ENCODE peak calls at places on chromosome 21, in six cellular contexts. One of them, this sample, is unnamed.

GRCh38 chr21:32587651-32588050 is 2.3 kb upstream of the TCP10L start:
- DNase-seq in effector CD4-positive, alpha-beta T cell: no peak
- DNase-seq in substantia nigra: no peak
- DNase-seq in activated naive CD8-positive, alpha-beta T cell treated with anti-CD3 and anti-CD28 coated beads, Interleukin-2, amount 10 ng/mL, durations not matched to agents 7 days and 5 days: no peak
- DNase-seq in mesenteric fat pad: no peak
- DNase-seq in stimulated activated effector memory CD8-positive, alpha-beta T cell treated with anti-CD3 and anti-CD28 coated beads, Interleukin-12 subunit alpha, Interleukin-12 subunit beta, amount 100 ng/mL, for 72 hours: no peak
- DNase-seq in this sample: no peak

GRCh38 chr21:31873275-31873695 is 465 bp downstream of the HUNK start:
- DNase-seq in activated naive CD8-positive, alpha-beta T cell treated with anti-CD3 and anti-CD28 coated beads, Interleukin-2, amount 10 ng/mL, durations not matched to agents 7 days and 5 days: peak; percentile 61
- DNase-seq in mesenteric fat pad: peak; percentile 84
- DNase-seq in stimulated activated effector memory CD8-positive, alpha-beta T cell treated with anti-CD3 and anti-CD28 coated beads, Interleukin-12 subunit alpha, Interleukin-12 subunit beta, amount 100 ng/mL, for 72 hours: no peak
- DNase-seq in effector CD4-positive, alpha-beta T cell: no peak
- DNase-seq in substantia nigra: no peak
- DNase-seq in this sample: no peak

GRCh38 chr21:42782723-42783247 is 96.6 kb downstream of the WDR4 start:
- DNase-seq in effector CD4-positive, alpha-beta T cell: no peak
- DNase-seq in stimulated activated effector memory CD8-positive, alpha-beta T cell treated with anti-CD3 and anti-CD28 coated beads, Interleukin-12 subunit alpha, Interleukin-12 subunit beta, amount 100 ng/mL, for 72 hours: no peak
- DNase-seq in substantia nigra: no peak
- DNase-seq in mesenteric fat pad: no peak
- DNase-seq in activated naive CD8-positive, alpha-beta T cell treated with anti-CD3 and anti-CD28 coated beads, Interleukin-2, amount 10 ng/mL, durations not matched to agents 7 days and 5 days: no peak
- DNase-seq in this sample: no peak

GRCh38 chr21:31908106-31909031 is 35.5 kb downstream of the HUNK start:
- DNase-seq in mesenteric fat pad: peak; percentile 65
- DNase-seq in activated naive CD8-positive, alpha-beta T cell treated with anti-CD3 and anti-CD28 coated beads, Interleukin-2, amount 10 ng/mL, durations not matched to agents 7 days and 5 days: no peak
- DNase-seq in stimulated activated effector memory CD8-positive, alpha-beta T cell treated with anti-CD3 and anti-CD28 coated beads, Interleukin-12 subunit alpha, Interleukin-12 subunit beta, amount 100 ng/mL, for 72 hours: no peak
- DNase-seq in effector CD4-positive, alpha-beta T cell: no peak
- DNase-seq in substantia nigra: no peak
- DNase-seq in this sample: no peak

GRCh38 chr21:40841524-40842196 is 5.3 kb downstream of the DSCAM start:
- DNase-seq in substantia nigra: peak; percentile 41
- DNase-seq in mesenteric fat pad: no peak
- DNase-seq in effector CD4-positive, alpha-beta T cell: no peak
- DNase-seq in stimulated activated effector memory CD8-positive, alpha-beta T cell treated with anti-CD3 and anti-CD28 coated beads, Interleukin-12 subunit alpha, Interleukin-12 subunit beta, amount 100 ng/mL, for 72 hours: no peak
- DNase-seq in activated naive CD8-positive, alpha-beta T cell treated with anti-CD3 and anti-CD28 coated beads, Interleukin-2, amount 10 ng/mL, durations not matched to agents 7 days and 5 days: no peak
- DNase-seq in this sample: no peak

GRCh38 chr21:43974791-43975468 is 37.2 kb upstream of the TRAPPC10 start:
- DNase-seq in substantia nigra: no peak
- DNase-seq in mesenteric fat pad: no peak
- DNase-seq in effector CD4-positive, alpha-beta T cell: no peak
- DNase-seq in stimulated activated effector memory CD8-positive, alpha-beta T cell treated with anti-CD3 and anti-CD28 coated beads, Interleukin-12 subunit alpha, Interleukin-12 subunit beta, amount 100 ng/mL, for 72 hours: no peak
- DNase-seq in activated naive CD8-positive, alpha-beta T cell treated with anti-CD3 and anti-CD28 coated beads, Interleukin-2, amount 10 ng/mL, durations not matched to agents 7 days and 5 days: no peak
- DNase-seq in this sample: no peak

GRCh38 chr21:26093094-26093493 is 77.5 kb downstream of the APP start:
- DNase-seq in substantia nigra: no peak
- DNase-seq in stimulated activated effector memory CD8-positive, alpha-beta T cell treated with anti-CD3 and anti-CD28 coated beads, Interleukin-12 subunit alpha, Interleukin-12 subunit beta, amount 100 ng/mL, for 72 hours: no peak
- DNase-seq in effector CD4-positive, alpha-beta T cell: no peak
- DNase-seq in activated naive CD8-positive, alpha-beta T cell treated with anti-CD3 and anti-CD28 coated beads, Interleukin-2, amount 10 ng/mL, durations not matched to agents 7 days and 5 days: no peak
- DNase-seq in mesenteric fat pad: no peak
- DNase-seq in this sample: no peak

GRCh38 chr21:35614412-35614901 is 445.9 kb downstream of the SETD4 start:
- DNase-seq in substantia nigra: no peak
- DNase-seq in stimulated activated effector memory CD8-positive, alpha-beta T cell treated with anti-CD3 and anti-CD28 coated beads, Interleukin-12 subunit alpha, Interleukin-12 subunit beta, amount 100 ng/mL, for 72 hours: no peak
- DNase-seq in activated naive CD8-positive, alpha-beta T cell treated with anti-CD3 and anti-CD28 coated beads, Interleukin-2, amount 10 ng/mL, durations not matched to agents 7 days and 5 days: no peak
- DNase-seq in mesenteric fat pad: no peak
- DNase-seq in effector CD4-positive, alpha-beta T cell: no peak
- DNase-seq in this sample: no peak

GRCh38 chr21:25691931-25692330 is 42.8 kb downstream of the ATP5PF start:
- DNase-seq in activated naive CD8-positive, alpha-beta T cell treated with anti-CD3 and anti-CD28 coated beads, Interleukin-2, amount 10 ng/mL, durations not matched to agents 7 days and 5 days: no peak
- DNase-seq in mesenteric fat pad: no peak
- DNase-seq in substantia nigra: no peak
- DNase-seq in stimulated activated effector memory CD8-positive, alpha-beta T cell treated with anti-CD3 and anti-CD28 coated beads, Interleukin-12 subunit alpha, Interleukin-12 subunit beta, amount 100 ng/mL, for 72 hours: no peak
- DNase-seq in effector CD4-positive, alpha-beta T cell: no peak
- DNase-seq in this sample: no peak

GRCh38 chr21:36337099-36337509 is 17.1 kb downstream of the MORC3 start:
- DNase-seq in activated naive CD8-positive, alpha-beta T cell treated with anti-CD3 and anti-CD28 coated beads, Interleukin-2, amount 10 ng/mL, durations not matched to agents 7 days and 5 days: no peak
- DNase-seq in stimulated activated effector memory CD8-positive, alpha-beta T cell treated with anti-CD3 and anti-CD28 coated beads, Interleukin-12 subunit alpha, Interleukin-12 subunit beta, amount 100 ng/mL, for 72 hours: no peak
- DNase-seq in effector CD4-positive, alpha-beta T cell: no peak
- DNase-seq in substantia nigra: no peak
- DNase-seq in mesenteric fat pad: no peak
- DNase-seq in this sample: no peak

GRCh38 chr21:42120056-42120903 is 49.2 kb downstream of the UMODL1 start:
- DNase-seq in substantia nigra: no peak
- DNase-seq in stimulated activated effector memory CD8-positive, alpha-beta T cell treated with anti-CD3 and anti-CD28 coated beads, Interleukin-12 subunit alpha, Interleukin-12 subunit beta, amount 100 ng/mL, for 72 hours: no peak
- DNase-seq in effector CD4-positive, alpha-beta T cell: no peak
- DNase-seq in activated naive CD8-positive, alpha-beta T cell treated with anti-CD3 and anti-CD28 coated beads, Interleukin-2, amount 10 ng/mL, durations not matched to agents 7 days and 5 days: no peak
- DNase-seq in mesenteric fat pad: no peak
- DNase-seq in this sample: no peak

GRCh38 chr21:16420086-16420724 is 690.4 kb downstream of the USP25 start:
- DNase-seq in substantia nigra: no peak
- DNase-seq in effector CD4-positive, alpha-beta T cell: no peak
- DNase-seq in mesenteric fat pad: no peak
- DNase-seq in activated naive CD8-positive, alpha-beta T cell treated with anti-CD3 and anti-CD28 coated beads, Interleukin-2, amount 10 ng/mL, durations not matched to agents 7 days and 5 days: no peak
- DNase-seq in stimulated activated effector memory CD8-positive, alpha-beta T cell treated with anti-CD3 and anti-CD28 coated beads, Interleukin-12 subunit alpha, Interleukin-12 subunit beta, amount 100 ng/mL, for 72 hours: no peak
- DNase-seq in this sample: no peak

GRCh38 chr21:42652527-42653491 is 612 bp upstream of the PDE9A start:
- DNase-seq in substantia nigra: peak; percentile 65
- DNase-seq in activated naive CD8-positive, alpha-beta T cell treated with anti-CD3 and anti-CD28 coated beads, Interleukin-2, amount 10 ng/mL, durations not matched to agents 7 days and 5 days: peak; percentile 52
- DNase-seq in mesenteric fat pad: no peak
- DNase-seq in stimulated activated effector memory CD8-positive, alpha-beta T cell treated with anti-CD3 and anti-CD28 coated beads, Interleukin-12 subunit alpha, Interleukin-12 subunit beta, amount 100 ng/mL, for 72 hours: no peak
- DNase-seq in effector CD4-positive, alpha-beta T cell: no peak
- DNase-seq in this sample: no peak

GRCh38 chr21:40507978-40508377 is 339.0 kb downstream of the DSCAM start:
- DNase-seq in mesenteric fat pad: no peak
- DNase-seq in stimulated activated effector memory CD8-positive, alpha-beta T cell treated with anti-CD3 and anti-CD28 coated beads, Interleukin-12 subunit alpha, Interleukin-12 subunit beta, amount 100 ng/mL, for 72 hours: no peak
- DNase-seq in substantia nigra: no peak
- DNase-seq in effector CD4-positive, alpha-beta T cell: no peak
- DNase-seq in activated naive CD8-positive, alpha-beta T cell treated with anti-CD3 and anti-CD28 coated beads, Interleukin-2, amount 10 ng/mL, durations not matched to agents 7 days and 5 days: no peak
- DNase-seq in this sample: no peak

GRCh38 chr21:27382404-27382803 is 415.5 kb upstream of the ADAMTS5 start:
- DNase-seq in effector CD4-positive, alpha-beta T cell: no peak
- DNase-seq in substantia nigra: no peak
- DNase-seq in mesenteric fat pad: no peak
- DNase-seq in activated naive CD8-positive, alpha-beta T cell treated with anti-CD3 and anti-CD28 coated beads, Interleukin-2, amount 10 ng/mL, durations not matched to agents 7 days and 5 days: no peak
- DNase-seq in stimulated activated effector memory CD8-positive, alpha-beta T cell treated with anti-CD3 and anti-CD28 coated beads, Interleukin-12 subunit alpha, Interleukin-12 subunit beta, amount 100 ng/mL, for 72 hours: no peak
- DNase-seq in this sample: no peak

GRCh38 chr21:15740383-15740782 is 10.6 kb downstream of the USP25 start:
- DNase-seq in substantia nigra: no peak
- DNase-seq in mesenteric fat pad: no peak
- DNase-seq in effector CD4-positive, alpha-beta T cell: no peak
- DNase-seq in activated naive CD8-positive, alpha-beta T cell treated with anti-CD3 and anti-CD28 coated beads, Interleukin-2, amount 10 ng/mL, durations not matched to agents 7 days and 5 days: no peak
- DNase-seq in stimulated activated effector memory CD8-positive, alpha-beta T cell treated with anti-CD3 and anti-CD28 coated beads, Interleukin-12 subunit alpha, Interleukin-12 subunit beta, amount 100 ng/mL, for 72 hours: no peak
- DNase-seq in this sample: no peak

GRCh38 chr21:43937898-43938309 is 72.9 kb downstream of the AGPAT3 start:
- DNase-seq in stimulated activated effector memory CD8-positive, alpha-beta T cell treated with anti-CD3 and anti-CD28 coated beads, Interleukin-12 subunit alpha, Interleukin-12 subunit beta, amount 100 ng/mL, for 72 hours: no peak
- DNase-seq in substantia nigra: no peak
- DNase-seq in effector CD4-positive, alpha-beta T cell: no peak
- DNase-seq in mesenteric fat pad: no peak
- DNase-seq in activated naive CD8-positive, alpha-beta T cell treated with anti-CD3 and anti-CD28 coated beads, Interleukin-2, amount 10 ng/mL, durations not matched to agents 7 days and 5 days: no peak
- DNase-seq in this sample: no peak

GRCh38 chr21:15064576-15065380 is at the start of gene NRIP1:
- DNase-seq in mesenteric fat pad: peak; percentile 98
- DNase-seq in activated naive CD8-positive, alpha-beta T cell treated with anti-CD3 and anti-CD28 coated beads, Interleukin-2, amount 10 ng/mL, durations not matched to agents 7 days and 5 days: peak; percentile 89
- DNase-seq in effector CD4-positive, alpha-beta T cell: peak; percentile 73
- DNase-seq in substantia nigra: peak; percentile 63
- DNase-seq in stimulated activated effector memory CD8-positive, alpha-beta T cell treated with anti-CD3 and anti-CD28 coated beads, Interleukin-12 subunit alpha, Interleukin-12 subunit beta, amount 100 ng/mL, for 72 hours: peak; percentile 60
- DNase-seq in this sample: peak; percentile 76

GRCh38 chr21:41460578-41461527 is 34.8 kb downstream of the MX1 start:
- DNase-seq in activated naive CD8-positive, alpha-beta T cell treated with anti-CD3 and anti-CD28 coated beads, Interleukin-2, amount 10 ng/mL, durations not matched to agents 7 days and 5 days: peak; percentile 63
- DNase-seq in effector CD4-positive, alpha-beta T cell: peak; percentile 38
- DNase-seq in mesenteric fat pad: no peak
- DNase-seq in stimulated activated effector memory CD8-positive, alpha-beta T cell treated with anti-CD3 and anti-CD28 coated beads, Interleukin-12 subunit alpha, Interleukin-12 subunit beta, amount 100 ng/mL, for 72 hours: peak; percentile 11
- DNase-seq in substantia nigra: peak; percentile 23
- DNase-seq in this sample: no peak

GRCh38 chr21:18274370-18274769 is 29.7 kb downstream of the CHODL start:
- DNase-seq in mesenteric fat pad: no peak
- DNase-seq in activated naive CD8-positive, alpha-beta T cell treated with anti-CD3 and anti-CD28 coated beads, Interleukin-2, amount 10 ng/mL, durations not matched to agents 7 days and 5 days: no peak
- DNase-seq in substantia nigra: no peak
- DNase-seq in stimulated activated effector memory CD8-positive, alpha-beta T cell treated with anti-CD3 and anti-CD28 coated beads, Interleukin-12 subunit alpha, Interleukin-12 subunit beta, amount 100 ng/mL, for 72 hours: no peak
- DNase-seq in effector CD4-positive, alpha-beta T cell: no peak
- DNase-seq in this sample: no peak

GRCh38 chr21:34836103-34836932 is 167.5 kb downstream of the CLIC6 start:
- DNase-seq in effector CD4-positive, alpha-beta T cell: no peak
- DNase-seq in mesenteric fat pad: no peak
- DNase-seq in stimulated activated effector memory CD8-positive, alpha-beta T cell treated with anti-CD3 and anti-CD28 coated beads, Interleukin-12 subunit alpha, Interleukin-12 subunit beta, amount 100 ng/mL, for 72 hours: no peak
- DNase-seq in activated naive CD8-positive, alpha-beta T cell treated with anti-CD3 and anti-CD28 coated beads, Interleukin-2, amount 10 ng/mL, durations not matched to agents 7 days and 5 days: no peak
- DNase-seq in substantia nigra: no peak
- DNase-seq in this sample: peak; percentile 98

GRCh38 chr21:28627691-28628090 is 365.0 kb downstream of the LTN1 start:
- DNase-seq in activated naive CD8-positive, alpha-beta T cell treated with anti-CD3 and anti-CD28 coated beads, Interleukin-2, amount 10 ng/mL, durations not matched to agents 7 days and 5 days: no peak
- DNase-seq in mesenteric fat pad: no peak
- DNase-seq in substantia nigra: no peak
- DNase-seq in effector CD4-positive, alpha-beta T cell: no peak
- DNase-seq in stimulated activated effector memory CD8-positive, alpha-beta T cell treated with anti-CD3 and anti-CD28 coated beads, Interleukin-12 subunit alpha, Interleukin-12 subunit beta, amount 100 ng/mL, for 72 hours: no peak
- DNase-seq in this sample: no peak

GRCh38 chr21:34674467-34674866 is 5.7 kb downstream of the CLIC6 start:
- DNase-seq in stimulated activated effector memory CD8-positive, alpha-beta T cell treated with anti-CD3 and anti-CD28 coated beads, Interleukin-12 subunit alpha, Interleukin-12 subunit beta, amount 100 ng/mL, for 72 hours: no peak
- DNase-seq in effector CD4-positive, alpha-beta T cell: no peak
- DNase-seq in substantia nigra: no peak
- DNase-seq in activated naive CD8-positive, alpha-beta T cell treated with anti-CD3 and anti-CD28 coated beads, Interleukin-2, amount 10 ng/mL, durations not matched to agents 7 days and 5 days: no peak
- DNase-seq in mesenteric fat pad: no peak
- DNase-seq in this sample: no peak

GRCh38 chr21:45504516-45505415 is 37.5 kb downstream of the SLC19A1 start:
- DNase-seq in substantia nigra: no peak
- DNase-seq in activated naive CD8-positive, alpha-beta T cell treated with anti-CD3 and anti-CD28 coated beads, Interleukin-2, amount 10 ng/mL, durations not matched to agents 7 days and 5 days: no peak
- DNase-seq in mesenteric fat pad: no peak
- DNase-seq in stimulated activated effector memory CD8-positive, alpha-beta T cell treated with anti-CD3 and anti-CD28 coated beads, Interleukin-12 subunit alpha, Interleukin-12 subunit beta, amount 100 ng/mL, for 72 hours: no peak
- DNase-seq in effector CD4-positive, alpha-beta T cell: no peak
- DNase-seq in this sample: no peak

GRCh38 chr21:41750051-41750450 is 16.8 kb downstream of the RIPK4 start:
- DNase-seq in substantia nigra: no peak
- DNase-seq in mesenteric fat pad: no peak
- DNase-seq in effector CD4-positive, alpha-beta T cell: no peak
- DNase-seq in stimulated activated effector memory CD8-positive, alpha-beta T cell treated with anti-CD3 and anti-CD28 coated beads, Interleukin-12 subunit alpha, Interleukin-12 subunit beta, amount 100 ng/mL, for 72 hours: no peak
- DNase-seq in activated naive CD8-positive, alpha-beta T cell treated with anti-CD3 and anti-CD28 coated beads, Interleukin-2, amount 10 ng/mL, durations not matched to agents 7 days and 5 days: no peak
- DNase-seq in this sample: no peak

GRCh38 chr21:21182401-21182800 is 184.2 kb downstream of the NCAM2 start:
- DNase-seq in mesenteric fat pad: no peak
- DNase-seq in activated naive CD8-positive, alpha-beta T cell treated with anti-CD3 and anti-CD28 coated beads, Interleukin-2, amount 10 ng/mL, durations not matched to agents 7 days and 5 days: no peak
- DNase-seq in effector CD4-positive, alpha-beta T cell: no peak
- DNase-seq in substantia nigra: no peak
- DNase-seq in stimulated activated effector memory CD8-positive, alpha-beta T cell treated with anti-CD3 and anti-CD28 coated beads, Interleukin-12 subunit alpha, Interleukin-12 subunit beta, amount 100 ng/mL, for 72 hours: no peak
- DNase-seq in this sample: no peak

GRCh38 chr21:26977741-26978140 is 10.9 kb upstream of the ADAMTS5 start:
- DNase-seq in substantia nigra: no peak
- DNase-seq in mesenteric fat pad: no peak
- DNase-seq in stimulated activated effector memory CD8-positive, alpha-beta T cell treated with anti-CD3 and anti-CD28 coated beads, Interleukin-12 subunit alpha, Interleukin-12 subunit beta, amount 100 ng/mL, for 72 hours: no peak
- DNase-seq in effector CD4-positive, alpha-beta T cell: no peak
- DNase-seq in activated naive CD8-positive, alpha-beta T cell treated with anti-CD3 and anti-CD28 coated beads, Interleukin-2, amount 10 ng/mL, durations not matched to agents 7 days and 5 days: no peak
- DNase-seq in this sample: no peak